ENCODE peak calls at places on chromosomes 7 and 10, in nine cellular contexts. X is stimulated activated naive CD4-positive, alpha-beta T cell; T is LoVo; Q is non-pigmented ciliary epithelial cell; H is activated CD4-positive, alpha-beta T cell treated with anti-CD3 and anti-CD28 coated beads, Interleukin-2, amount 50 U/mL, for 48 hours; A is NCI-H187 treated with DMSO at 0.1 percent for 48 hours; Z is neuronal stem cell; N is NCI-H2171 treated with DMSO at 0.1 percent for 48 hours; K is GM04504. C is an unnamed sample.

GRCh38 chr7:151076863-151077704 is 3.5 kb downstream of the FASTK start:
- DNase-seq in N (no peak), K (no peak), X (no peak), H (no peak), Q (no peak), T (no peak), Z (no peak), A (no peak), C (no peak)

GRCh38 chr7:35820858-35821257 is 20.0 kb downstream of the SEPTIN7 start:
- DNase-seq in H (no peak), K (no peak), Z (no peak), T (no peak), X (no peak), N (no peak), A (no peak), Q (no peak), C (no peak)

GRCh38 chr10:28775773-28776172 is 98.5 kb downstream of the BAMBI start:
- DNase-seq in T (no peak), Z (no peak), A (no peak), H (no peak), K (no peak), Q (no peak), N (no peak), X (no peak), C (no peak)

GRCh38 chr10:44010873-44011602 is 362.4 kb upstream of the ZNF32 start:
- DNase-seq in X (no peak), T (no peak), Q (no peak), Z (no peak), K (no peak), A (no peak), H (no peak), N (no peak), C (no peak)

GRCh38 chr10:124095096-124095495 is 1.7 kb upstream of the CHST15 start:
- DNase-seq in T (no peak), X (no peak), K (no peak), A (no peak), H (no peak), Z (no peak), Q (no peak), N (no peak), C (no peak)

GRCh38 chr10:127453706-127454105 is 95.4 kb upstream of the NPS start:
- DNase-seq in K (no peak), N (no peak), A (no peak), X (no peak), Z (no peak), T (no peak), Q (no peak), H (no peak), C (no peak)

GRCh38 chr7:85688712-85689111 is 501.9 kb upstream of the SEMA3D start:
- DNase-seq in X (no peak), H (no peak), T (no peak), N (no peak), A (no peak), K (no peak), Z (no peak), Q (no peak), C (no peak)

GRCh38 chr7:104642551-104642950 is 314.1 kb downstream of the LHFPL3 start:
- DNase-seq in T (no peak), H (no peak), Z (no peak), Q (no peak), A (no peak), N (peak), K (no peak), X (no peak), C (no peak)